ENCODE peak calls at places on chromosome 13, in nine cellular contexts. M, E, H, U, G, B, F, L and D are unnamed samples.

GRCh38 chr13:104810242-104810641 is 1725.2 kb downstream of the EFNB2 start:
- DNase-seq in M (no peak), E (no peak), H (no peak), U (peak), G (no peak), B (no peak), F (no peak), L (no peak), D (no peak)

GRCh38 chr13:41813426-41813825 is 147.5 kb downstream of the VWA8 start:
- DNase-seq in M (no peak), E (no peak), H (peak), U (no peak), G (no peak), B (no peak), F (no peak), L (no peak), D (no peak)

GRCh38 chr13:93736909-93737308 is 510.3 kb downstream of the GPC6 start:
- DNase-seq in M (no peak), E (no peak), H (no peak), U (no peak), G (no peak), B (no peak), F (no peak), L (no peak), D (no peak)

GRCh38 chr13:112601351-112601750 is 13.4 kb upstream of the TUBGCP3 start:
- DNase-seq in M (no peak), E (no peak), H (no peak), U (no peak), G (no peak), B (no peak), F (no peak), L (no peak), D (no peak)

GRCh38 chr13:96967248-96967745 is 27.0 kb downstream of the OXGR1 start:
- DNase-seq in M (no peak), E (no peak), H (no peak), U (no peak), G (no peak), B (no peak), F (no peak), L (no peak), D (no peak)

GRCh38 chr13:75760182-75760981 is 124.3 kb downstream of the LMO7 start:
- DNase-seq in M (no peak), E (no peak), H (no peak), U (peak), G (no peak), B (peak), F (no peak), L (no peak), D (no peak)

GRCh38 chr13:91576590-91576989 is 178.2 kb downstream of the GPC5 start:
- DNase-seq in M (no peak), E (no peak), H (no peak), U (peak), G (no peak), B (no peak), F (no peak), L (no peak), D (no peak)

GRCh38 chr13:99005609-99006008 is 27.7 kb upstream of the DOCK9 start:
- DNase-seq in M (no peak), E (no peak), H (no peak), U (no peak), G (no peak), B (no peak), F (no peak), L (no peak), D (no peak)

GRCh38 chr13:91406619-91407018 is 8.2 kb downstream of the GPC5 start:
- DNase-seq in M (peak), E (no peak), H (no peak), U (peak), G (no peak), B (peak), F (no peak), L (no peak), D (no peak)

GRCh38 chr13:27962128-27962841 is 6.8 kb downstream of the CDX2 start:
- DNase-seq in M (no peak), E (no peak), H (no peak), U (no peak), G (no peak), B (no peak), F (no peak), L (no peak), D (no peak)

GRCh38 chr13:102944821-102945220 is 99.0 kb downstream of the ERCC5 start:
- DNase-seq in M (no peak), E (no peak), H (no peak), U (no peak), G (no peak), B (no peak), F (no peak), L (no peak), D (no peak)

GRCh38 chr13:102945324-102945815 is 99.5 kb downstream of the ERCC5 start:
- DNase-seq in M (no peak), E (no peak), H (no peak), U (no peak), G (no peak), B (no peak), F (no peak), L (no peak), D (no peak)

GRCh38 chr13:102951808-102952207 is 106.0 kb downstream of the ERCC5 start:
- DNase-seq in M (no peak), E (no peak), H (no peak), U (no peak), G (no peak), B (no peak), F (no peak), L (no peak), D (no peak)

DNA sequence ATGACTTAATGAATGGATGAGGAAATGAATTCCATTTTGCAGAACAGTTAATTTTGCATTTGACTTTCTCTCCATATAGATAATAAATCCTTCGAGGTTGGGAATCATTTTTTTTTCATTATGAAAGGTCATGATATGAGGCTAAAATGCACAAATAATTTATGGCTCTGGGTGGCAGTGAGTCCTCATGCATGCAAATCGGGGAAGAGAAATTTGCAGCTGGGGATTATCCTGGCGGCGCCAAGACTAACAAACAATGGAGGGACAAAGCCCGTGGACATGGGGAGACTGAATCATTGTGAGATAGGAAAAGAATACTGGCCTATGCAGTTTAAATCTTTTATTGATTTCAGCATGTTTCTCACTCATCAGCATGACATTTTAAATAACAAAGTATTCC is 102.2 kb downstream of the ERCC5 start:
- DNase-seq in M (no peak), E (no peak), H (no peak), U (no peak), G (no peak), B (peak), F (no peak), L (no peak), D (no peak)
- TF ChIP-seq CTCF in M (no peak), E (peak), H (no peak), U (no peak), G (no peak), B (no peak), F (no peak), L (no peak), D (no peak)

GRCh38 chr13:35219021-35219420 is 257.5 kb downstream of the MAB21L1 start:
- DNase-seq in M (no peak), E (no peak), H (no peak), U (no peak), G (no peak), B (no peak), F (no peak), L (no peak), D (no peak)
- TF ChIP-seq CTCF in M (no peak), E (no peak), H (no peak), U (no peak), G (no peak), B (no peak), F (no peak), L (no peak), D (no peak)

GRCh38 chr13:53200498-53201453 is 172.2 kb downstream of the OLFM4 start:
- DNase-seq in M (no peak), E (peak), H (no peak), U (peak), G (no peak), B (no peak), F (no peak), L (peak), D (no peak)
- TF ChIP-seq CTCF in M (peak), E (peak), H (peak), U (peak), G (no peak), B (no peak), F (peak), L (peak), D (no peak)

GRCh38 chr13:20720499-20720898 is 17.0 kb downstream of the IL17D start:
- DNase-seq in M (no peak), E (no peak), H (no peak), U (no peak), G (no peak), B (no peak), F (no peak), L (no peak), D (no peak)

GRCh38 chr13:20721058-20721453 is 17.6 kb downstream of the IL17D start:
- DNase-seq in M (no peak), E (no peak), H (no peak), U (no peak), G (no peak), B (no peak), F (no peak), L (no peak), D (no peak)

GRCh38 chr13:20718958-20719566 is 15.6 kb downstream of the IL17D start:
- DNase-seq in M (no peak), E (no peak), H (no peak), U (no peak), G (no peak), B (no peak), F (no peak), L (no peak), D (no peak)

GRCh38 chr13:20717581-20718542 is 14.4 kb downstream of the IL17D start:
- DNase-seq in M (no peak), E (no peak), H (no peak), U (no peak), G (no peak), B (no peak), F (no peak), L (no peak), D (no peak)

GRCh38 chr13:20719783-20720182 is 16.3 kb downstream of the IL17D start:
- DNase-seq in M (no peak), E (no peak), H (no peak), U (no peak), G (no peak), B (no peak), F (no peak), L (no peak), D (no peak)
- TF ChIP-seq CTCF in M (no peak), E (no peak), H (no peak), U (no peak), G (no peak), B (no peak), F (no peak), L (no peak), D (no peak)

GRCh38 chr13:34420975-34421719 is 520.9 kb upstream of the NBEA start:
- DNase-seq in M (no peak), E (no peak), H (no peak), U (no peak), G (peak), B (no peak), F (no peak), L (no peak), D (no peak)
- TF ChIP-seq CTCF in M (peak), E (no peak), H (peak), U (no peak), G (no peak), B (no peak), F (no peak), L (no peak), D (no peak)